ENCODE peak calls at places on chromosomes 4 and X, in ten cellular contexts. One of them, this sample, is unnamed.

GRCh38 chr4:64584981-64585557 is 175.8 kb upstream of the TECRL start:
- DNase-seq in activated naive CD4-positive, alpha-beta T cell: no peak
- DNase-seq in activated T-cell treated with anti-CD3 and anti-CD28 coated beads for 24 hours: no peak
- DNase-seq in iris pigment epithelial cell: peak
- DNase-seq in activated T-helper 1 cell treated with Interleukin-2 at 50 U/mL for 16 hours: no peak
- DNase-seq in breast epithelium: no peak
- DNase-seq in NCI-H1092 treated with DMSO at 0.1 percent for 48 hours: peak
- DNase-seq in cardiac septum: no peak
- DNase-seq in stimulated activated naive CD8-positive, alpha-beta T cell treated with anti-CD3 and anti-CD28 coated beads, Interleukin-15, Interleukin-2, amounts not matched to agents 100 U/mL and 50 U/mL, for 24 hours: no peak
- DNase-seq in activated CD4-positive, alpha-beta T cell treated with anti-CD3 and anti-CD28 coated beads, Interleukin-2, amount 10 ng/mL, durations not matched to agents 7 days and 5 days: peak
- DNase-seq in this sample: peak

GRCh38 chr4:1342003-1342402 is 5.0 kb upstream of the UVSSA start:
- DNase-seq in iris pigment epithelial cell: peak
- DNase-seq in activated CD4-positive, alpha-beta T cell treated with anti-CD3 and anti-CD28 coated beads, Interleukin-2, amount 10 ng/mL, durations not matched to agents 7 days and 5 days: no peak
- DNase-seq in NCI-H1092 treated with DMSO at 0.1 percent for 48 hours: no peak
- DNase-seq in activated T-cell treated with anti-CD3 and anti-CD28 coated beads for 24 hours: no peak
- DNase-seq in stimulated activated naive CD8-positive, alpha-beta T cell treated with anti-CD3 and anti-CD28 coated beads, Interleukin-15, Interleukin-2, amounts not matched to agents 100 U/mL and 50 U/mL, for 24 hours: no peak
- DNase-seq in activated naive CD4-positive, alpha-beta T cell: no peak
- DNase-seq in breast epithelium: no peak
- DNase-seq in cardiac septum: no peak
- DNase-seq in activated T-helper 1 cell treated with Interleukin-2 at 50 U/mL for 16 hours: no peak
- DNase-seq in this sample: peak

GRCh38 chr4:73763877-73764276 is 23.5 kb downstream of the CXCL8 start:
- DNase-seq in NCI-H1092 treated with DMSO at 0.1 percent for 48 hours: no peak
- DNase-seq in activated T-helper 1 cell treated with Interleukin-2 at 50 U/mL for 16 hours: no peak
- DNase-seq in iris pigment epithelial cell: no peak
- DNase-seq in activated naive CD4-positive, alpha-beta T cell: no peak
- DNase-seq in activated CD4-positive, alpha-beta T cell treated with anti-CD3 and anti-CD28 coated beads, Interleukin-2, amount 10 ng/mL, durations not matched to agents 7 days and 5 days: no peak
- DNase-seq in breast epithelium: no peak
- DNase-seq in stimulated activated naive CD8-positive, alpha-beta T cell treated with anti-CD3 and anti-CD28 coated beads, Interleukin-15, Interleukin-2, amounts not matched to agents 100 U/mL and 50 U/mL, for 24 hours: no peak
- DNase-seq in cardiac septum: no peak
- DNase-seq in activated T-cell treated with anti-CD3 and anti-CD28 coated beads for 24 hours: no peak
- DNase-seq in this sample: peak

GRCh38 chr4:76380561-76380960 is 40.4 kb downstream of the CCDC158 start:
- DNase-seq in activated CD4-positive, alpha-beta T cell treated with anti-CD3 and anti-CD28 coated beads, Interleukin-2, amount 10 ng/mL, durations not matched to agents 7 days and 5 days: no peak
- DNase-seq in NCI-H1092 treated with DMSO at 0.1 percent for 48 hours: no peak
- DNase-seq in activated T-helper 1 cell treated with Interleukin-2 at 50 U/mL for 16 hours: no peak
- DNase-seq in breast epithelium: no peak
- DNase-seq in cardiac septum: no peak
- DNase-seq in stimulated activated naive CD8-positive, alpha-beta T cell treated with anti-CD3 and anti-CD28 coated beads, Interleukin-15, Interleukin-2, amounts not matched to agents 100 U/mL and 50 U/mL, for 24 hours: no peak
- DNase-seq in activated T-cell treated with anti-CD3 and anti-CD28 coated beads for 24 hours: no peak
- DNase-seq in iris pigment epithelial cell: no peak
- DNase-seq in activated naive CD4-positive, alpha-beta T cell: no peak
- DNase-seq in this sample: no peak

GRCh38 chr4:183398298-183399129 is 45.9 kb upstream of the CDKN2AIP start:
- DNase-seq in activated T-helper 1 cell treated with Interleukin-2 at 50 U/mL for 16 hours: peak
- DNase-seq in activated naive CD4-positive, alpha-beta T cell: peak
- DNase-seq in activated T-cell treated with anti-CD3 and anti-CD28 coated beads for 24 hours: peak
- DNase-seq in NCI-H1092 treated with DMSO at 0.1 percent for 48 hours: peak
- DNase-seq in breast epithelium: no peak
- DNase-seq in activated CD4-positive, alpha-beta T cell treated with anti-CD3 and anti-CD28 coated beads, Interleukin-2, amount 10 ng/mL, durations not matched to agents 7 days and 5 days: peak
- DNase-seq in iris pigment epithelial cell: peak
- DNase-seq in cardiac septum: peak
- DNase-seq in stimulated activated naive CD8-positive, alpha-beta T cell treated with anti-CD3 and anti-CD28 coated beads, Interleukin-15, Interleukin-2, amounts not matched to agents 100 U/mL and 50 U/mL, for 24 hours: peak
- DNase-seq in this sample: peak

GRCh38 chr4:158778065-158778711 is 9.4 kb downstream of the FNIP2 start:
- DNase-seq in cardiac septum: no peak
- DNase-seq in activated T-helper 1 cell treated with Interleukin-2 at 50 U/mL for 16 hours: no peak
- DNase-seq in activated CD4-positive, alpha-beta T cell treated with anti-CD3 and anti-CD28 coated beads, Interleukin-2, amount 10 ng/mL, durations not matched to agents 7 days and 5 days: peak
- DNase-seq in activated naive CD4-positive, alpha-beta T cell: no peak
- DNase-seq in iris pigment epithelial cell: no peak
- DNase-seq in NCI-H1092 treated with DMSO at 0.1 percent for 48 hours: no peak
- DNase-seq in stimulated activated naive CD8-positive, alpha-beta T cell treated with anti-CD3 and anti-CD28 coated beads, Interleukin-15, Interleukin-2, amounts not matched to agents 100 U/mL and 50 U/mL, for 24 hours: no peak
- DNase-seq in breast epithelium: no peak
- DNase-seq in activated T-cell treated with anti-CD3 and anti-CD28 coated beads for 24 hours: no peak
- DNase-seq in this sample: peak

GRCh38 chr4:35447474-35447873 is 796.8 kb downstream of the ARAP2 start:
- DNase-seq in activated naive CD4-positive, alpha-beta T cell: no peak
- DNase-seq in cardiac septum: no peak
- DNase-seq in NCI-H1092 treated with DMSO at 0.1 percent for 48 hours: no peak
- DNase-seq in activated T-helper 1 cell treated with Interleukin-2 at 50 U/mL for 16 hours: no peak
- DNase-seq in breast epithelium: no peak
- DNase-seq in iris pigment epithelial cell: no peak
- DNase-seq in stimulated activated naive CD8-positive, alpha-beta T cell treated with anti-CD3 and anti-CD28 coated beads, Interleukin-15, Interleukin-2, amounts not matched to agents 100 U/mL and 50 U/mL, for 24 hours: no peak
- DNase-seq in activated T-cell treated with anti-CD3 and anti-CD28 coated beads for 24 hours: no peak
- DNase-seq in activated CD4-positive, alpha-beta T cell treated with anti-CD3 and anti-CD28 coated beads, Interleukin-2, amount 10 ng/mL, durations not matched to agents 7 days and 5 days: no peak
- DNase-seq in this sample: no peak

GRCh38 chrX:17242470-17242869 is 132.5 kb upstream of the NHS start:
- DNase-seq in iris pigment epithelial cell: peak
- DNase-seq in breast epithelium: no peak
- DNase-seq in NCI-H1092 treated with DMSO at 0.1 percent for 48 hours: peak
- DNase-seq in activated naive CD4-positive, alpha-beta T cell: no peak
- DNase-seq in activated CD4-positive, alpha-beta T cell treated with anti-CD3 and anti-CD28 coated beads, Interleukin-2, amount 10 ng/mL, durations not matched to agents 7 days and 5 days: peak
- DNase-seq in activated T-helper 1 cell treated with Interleukin-2 at 50 U/mL for 16 hours: no peak
- DNase-seq in cardiac septum: no peak
- DNase-seq in activated T-cell treated with anti-CD3 and anti-CD28 coated beads for 24 hours: peak
- DNase-seq in stimulated activated naive CD8-positive, alpha-beta T cell treated with anti-CD3 and anti-CD28 coated beads, Interleukin-15, Interleukin-2, amounts not matched to agents 100 U/mL and 50 U/mL, for 24 hours: peak
- DNase-seq in this sample: peak

GRCh38 chr4:53682196-53682595 is 90.9 kb upstream of the LNX1 start:
- DNase-seq in NCI-H1092 treated with DMSO at 0.1 percent for 48 hours: no peak
- DNase-seq in stimulated activated naive CD8-positive, alpha-beta T cell treated with anti-CD3 and anti-CD28 coated beads, Interleukin-15, Interleukin-2, amounts not matched to agents 100 U/mL and 50 U/mL, for 24 hours: no peak
- DNase-seq in iris pigment epithelial cell: peak
- DNase-seq in activated naive CD4-positive, alpha-beta T cell: no peak
- DNase-seq in activated T-helper 1 cell treated with Interleukin-2 at 50 U/mL for 16 hours: no peak
- DNase-seq in activated T-cell treated with anti-CD3 and anti-CD28 coated beads for 24 hours: no peak
- DNase-seq in activated CD4-positive, alpha-beta T cell treated with anti-CD3 and anti-CD28 coated beads, Interleukin-2, amount 10 ng/mL, durations not matched to agents 7 days and 5 days: no peak
- DNase-seq in breast epithelium: no peak
- DNase-seq in cardiac septum: no peak
- DNase-seq in this sample: peak

GRCh38 chr4:185532327-185532726 is 3.0 kb downstream of the PDLIM3 start:
- DNase-seq in iris pigment epithelial cell: no peak
- DNase-seq in activated T-cell treated with anti-CD3 and anti-CD28 coated beads for 24 hours: no peak
- DNase-seq in activated T-helper 1 cell treated with Interleukin-2 at 50 U/mL for 16 hours: no peak
- DNase-seq in cardiac septum: no peak
- DNase-seq in activated naive CD4-positive, alpha-beta T cell: no peak
- DNase-seq in NCI-H1092 treated with DMSO at 0.1 percent for 48 hours: no peak
- DNase-seq in stimulated activated naive CD8-positive, alpha-beta T cell treated with anti-CD3 and anti-CD28 coated beads, Interleukin-15, Interleukin-2, amounts not matched to agents 100 U/mL and 50 U/mL, for 24 hours: no peak
- DNase-seq in breast epithelium: no peak
- DNase-seq in activated CD4-positive, alpha-beta T cell treated with anti-CD3 and anti-CD28 coated beads, Interleukin-2, amount 10 ng/mL, durations not matched to agents 7 days and 5 days: no peak
- DNase-seq in this sample: no peak

GRCh38 chrX:10054396-10054795 is 87.2 kb downstream of the CLDN34 start:
- DNase-seq in activated CD4-positive, alpha-beta T cell treated with anti-CD3 and anti-CD28 coated beads, Interleukin-2, amount 10 ng/mL, durations not matched to agents 7 days and 5 days: no peak
- DNase-seq in breast epithelium: peak
- DNase-seq in activated T-cell treated with anti-CD3 and anti-CD28 coated beads for 24 hours: no peak
- DNase-seq in iris pigment epithelial cell: no peak
- DNase-seq in stimulated activated naive CD8-positive, alpha-beta T cell treated with anti-CD3 and anti-CD28 coated beads, Interleukin-15, Interleukin-2, amounts not matched to agents 100 U/mL and 50 U/mL, for 24 hours: no peak
- DNase-seq in activated T-helper 1 cell treated with Interleukin-2 at 50 U/mL for 16 hours: no peak
- DNase-seq in cardiac septum: no peak
- DNase-seq in activated naive CD4-positive, alpha-beta T cell: no peak
- DNase-seq in NCI-H1092 treated with DMSO at 0.1 percent for 48 hours: no peak
- DNase-seq in this sample: no peak

GRCh38 chrX:56978172-56978571 is 17.2 kb downstream of the SPIN3 start:
- DNase-seq in activated naive CD4-positive, alpha-beta T cell: no peak
- DNase-seq in activated T-cell treated with anti-CD3 and anti-CD28 coated beads for 24 hours: peak
- DNase-seq in activated CD4-positive, alpha-beta T cell treated with anti-CD3 and anti-CD28 coated beads, Interleukin-2, amount 10 ng/mL, durations not matched to agents 7 days and 5 days: peak
- DNase-seq in stimulated activated naive CD8-positive, alpha-beta T cell treated with anti-CD3 and anti-CD28 coated beads, Interleukin-15, Interleukin-2, amounts not matched to agents 100 U/mL and 50 U/mL, for 24 hours: peak
- DNase-seq in cardiac septum: no peak
- DNase-seq in NCI-H1092 treated with DMSO at 0.1 percent for 48 hours: peak
- DNase-seq in breast epithelium: no peak
- DNase-seq in activated T-helper 1 cell treated with Interleukin-2 at 50 U/mL for 16 hours: peak
- DNase-seq in iris pigment epithelial cell: peak
- DNase-seq in this sample: peak

GRCh38 chr4:15784959-15785634 is 7.0 kb downstream of the CD38 start:
- DNase-seq in activated T-cell treated with anti-CD3 and anti-CD28 coated beads for 24 hours: no peak
- DNase-seq in activated CD4-positive, alpha-beta T cell treated with anti-CD3 and anti-CD28 coated beads, Interleukin-2, amount 10 ng/mL, durations not matched to agents 7 days and 5 days: no peak
- DNase-seq in cardiac septum: no peak
- DNase-seq in stimulated activated naive CD8-positive, alpha-beta T cell treated with anti-CD3 and anti-CD28 coated beads, Interleukin-15, Interleukin-2, amounts not matched to agents 100 U/mL and 50 U/mL, for 24 hours: no peak
- DNase-seq in breast epithelium: no peak
- DNase-seq in NCI-H1092 treated with DMSO at 0.1 percent for 48 hours: no peak
- DNase-seq in activated T-helper 1 cell treated with Interleukin-2 at 50 U/mL for 16 hours: no peak
- DNase-seq in iris pigment epithelial cell: no peak
- DNase-seq in activated naive CD4-positive, alpha-beta T cell: no peak
- DNase-seq in this sample: no peak

GRCh38 chr4:78660559-78660958 is 109.0 kb downstream of the ANXA3 start:
- DNase-seq in activated T-cell treated with anti-CD3 and anti-CD28 coated beads for 24 hours: no peak
- DNase-seq in activated T-helper 1 cell treated with Interleukin-2 at 50 U/mL for 16 hours: no peak
- DNase-seq in breast epithelium: no peak
- DNase-seq in activated naive CD4-positive, alpha-beta T cell: no peak
- DNase-seq in stimulated activated naive CD8-positive, alpha-beta T cell treated with anti-CD3 and anti-CD28 coated beads, Interleukin-15, Interleukin-2, amounts not matched to agents 100 U/mL and 50 U/mL, for 24 hours: no peak
- DNase-seq in NCI-H1092 treated with DMSO at 0.1 percent for 48 hours: no peak
- DNase-seq in cardiac septum: no peak
- DNase-seq in iris pigment epithelial cell: peak
- DNase-seq in activated CD4-positive, alpha-beta T cell treated with anti-CD3 and anti-CD28 coated beads, Interleukin-2, amount 10 ng/mL, durations not matched to agents 7 days and 5 days: no peak
- DNase-seq in this sample: peak

GRCh38 chr4:154329939-154330338 is 161.7 kb downstream of the DCHS2 start:
- DNase-seq in activated naive CD4-positive, alpha-beta T cell: no peak
- DNase-seq in NCI-H1092 treated with DMSO at 0.1 percent for 48 hours: no peak
- DNase-seq in activated CD4-positive, alpha-beta T cell treated with anti-CD3 and anti-CD28 coated beads, Interleukin-2, amount 10 ng/mL, durations not matched to agents 7 days and 5 days: no peak
- DNase-seq in stimulated activated naive CD8-positive, alpha-beta T cell treated with anti-CD3 and anti-CD28 coated beads, Interleukin-15, Interleukin-2, amounts not matched to agents 100 U/mL and 50 U/mL, for 24 hours: no peak
- DNase-seq in activated T-cell treated with anti-CD3 and anti-CD28 coated beads for 24 hours: no peak
- DNase-seq in activated T-helper 1 cell treated with Interleukin-2 at 50 U/mL for 16 hours: no peak
- DNase-seq in iris pigment epithelial cell: peak
- DNase-seq in cardiac septum: no peak
- DNase-seq in breast epithelium: no peak
- DNase-seq in this sample: peak

GRCh38 chrX:40105791-40106676 is 8.3 kb upstream of the BCOR start:
- DNase-seq in NCI-H1092 treated with DMSO at 0.1 percent for 48 hours: peak
- DNase-seq in stimulated activated naive CD8-positive, alpha-beta T cell treated with anti-CD3 and anti-CD28 coated beads, Interleukin-15, Interleukin-2, amounts not matched to agents 100 U/mL and 50 U/mL, for 24 hours: peak
- DNase-seq in iris pigment epithelial cell: peak
- DNase-seq in activated CD4-positive, alpha-beta T cell treated with anti-CD3 and anti-CD28 coated beads, Interleukin-2, amount 10 ng/mL, durations not matched to agents 7 days and 5 days: peak
- DNase-seq in activated T-cell treated with anti-CD3 and anti-CD28 coated beads for 24 hours: peak
- DNase-seq in breast epithelium: peak
- DNase-seq in cardiac septum: peak
- DNase-seq in activated naive CD4-positive, alpha-beta T cell: peak
- DNase-seq in activated T-helper 1 cell treated with Interleukin-2 at 50 U/mL for 16 hours: peak
- DNase-seq in this sample: peak

GRCh38 chr4:99710681-99711345 is 53.2 kb upstream of the C4orf54 start:
- DNase-seq in activated T-helper 1 cell treated with Interleukin-2 at 50 U/mL for 16 hours: no peak
- DNase-seq in activated naive CD4-positive, alpha-beta T cell: no peak
- DNase-seq in cardiac septum: no peak
- DNase-seq in activated CD4-positive, alpha-beta T cell treated with anti-CD3 and anti-CD28 coated beads, Interleukin-2, amount 10 ng/mL, durations not matched to agents 7 days and 5 days: no peak
- DNase-seq in stimulated activated naive CD8-positive, alpha-beta T cell treated with anti-CD3 and anti-CD28 coated beads, Interleukin-15, Interleukin-2, amounts not matched to agents 100 U/mL and 50 U/mL, for 24 hours: no peak
- DNase-seq in activated T-cell treated with anti-CD3 and anti-CD28 coated beads for 24 hours: no peak
- DNase-seq in iris pigment epithelial cell: peak
- DNase-seq in breast epithelium: no peak
- DNase-seq in NCI-H1092 treated with DMSO at 0.1 percent for 48 hours: no peak
- DNase-seq in this sample: no peak

GRCh38 chr4:177012918-177013545 is 220.3 kb upstream of the VEGFC start:
- DNase-seq in activated CD4-positive, alpha-beta T cell treated with anti-CD3 and anti-CD28 coated beads, Interleukin-2, amount 10 ng/mL, durations not matched to agents 7 days and 5 days: no peak
- DNase-seq in activated naive CD4-positive, alpha-beta T cell: no peak
- DNase-seq in NCI-H1092 treated with DMSO at 0.1 percent for 48 hours: no peak
- DNase-seq in stimulated activated naive CD8-positive, alpha-beta T cell treated with anti-CD3 and anti-CD28 coated beads, Interleukin-15, Interleukin-2, amounts not matched to agents 100 U/mL and 50 U/mL, for 24 hours: no peak
- DNase-seq in activated T-helper 1 cell treated with Interleukin-2 at 50 U/mL for 16 hours: no peak
- DNase-seq in breast epithelium: no peak
- DNase-seq in iris pigment epithelial cell: no peak
- DNase-seq in cardiac septum: no peak
- DNase-seq in activated T-cell treated with anti-CD3 and anti-CD28 coated beads for 24 hours: no peak
- DNase-seq in this sample: no peak

GRCh38 chrX:71941771-71942170 is 31.1 kb downstream of the NHSL2 start:
- DNase-seq in stimulated activated naive CD8-positive, alpha-beta T cell treated with anti-CD3 and anti-CD28 coated beads, Interleukin-15, Interleukin-2, amounts not matched to agents 100 U/mL and 50 U/mL, for 24 hours: no peak
- DNase-seq in activated naive CD4-positive, alpha-beta T cell: no peak
- DNase-seq in activated T-cell treated with anti-CD3 and anti-CD28 coated beads for 24 hours: no peak
- DNase-seq in iris pigment epithelial cell: peak
- DNase-seq in NCI-H1092 treated with DMSO at 0.1 percent for 48 hours: no peak
- DNase-seq in activated CD4-positive, alpha-beta T cell treated with anti-CD3 and anti-CD28 coated beads, Interleukin-2, amount 10 ng/mL, durations not matched to agents 7 days and 5 days: no peak
- DNase-seq in breast epithelium: no peak
- DNase-seq in activated T-helper 1 cell treated with Interleukin-2 at 50 U/mL for 16 hours: no peak
- DNase-seq in cardiac septum: no peak
- DNase-seq in this sample: peak

GRCh38 chr4:16289872-16290554 is 63.7 kb upstream of the TAPT1 start:
- DNase-seq in activated T-helper 1 cell treated with Interleukin-2 at 50 U/mL for 16 hours: no peak
- DNase-seq in activated T-cell treated with anti-CD3 and anti-CD28 coated beads for 24 hours: no peak
- DNase-seq in stimulated activated naive CD8-positive, alpha-beta T cell treated with anti-CD3 and anti-CD28 coated beads, Interleukin-15, Interleukin-2, amounts not matched to agents 100 U/mL and 50 U/mL, for 24 hours: no peak
- DNase-seq in cardiac septum: no peak
- DNase-seq in breast epithelium: no peak
- DNase-seq in NCI-H1092 treated with DMSO at 0.1 percent for 48 hours: peak
- DNase-seq in iris pigment epithelial cell: peak
- DNase-seq in activated CD4-positive, alpha-beta T cell treated with anti-CD3 and anti-CD28 coated beads, Interleukin-2, amount 10 ng/mL, durations not matched to agents 7 days and 5 days: peak
- DNase-seq in activated naive CD4-positive, alpha-beta T cell: no peak
- DNase-seq in this sample: peak

GRCh38 chrX:41670108-41670507 is 18.7 kb upstream of the GPR34 start:
- DNase-seq in activated T-cell treated with anti-CD3 and anti-CD28 coated beads for 24 hours: no peak
- DNase-seq in activated CD4-positive, alpha-beta T cell treated with anti-CD3 and anti-CD28 coated beads, Interleukin-2, amount 10 ng/mL, durations not matched to agents 7 days and 5 days: no peak
- DNase-seq in stimulated activated naive CD8-positive, alpha-beta T cell treated with anti-CD3 and anti-CD28 coated beads, Interleukin-15, Interleukin-2, amounts not matched to agents 100 U/mL and 50 U/mL, for 24 hours: no peak
- DNase-seq in activated naive CD4-positive, alpha-beta T cell: no peak
- DNase-seq in activated T-helper 1 cell treated with Interleukin-2 at 50 U/mL for 16 hours: no peak
- DNase-seq in breast epithelium: no peak
- DNase-seq in NCI-H1092 treated with DMSO at 0.1 percent for 48 hours: no peak
- DNase-seq in iris pigment epithelial cell: no peak
- DNase-seq in cardiac septum: no peak
- DNase-seq in this sample: no peak

GRCh38 chrX:20427173-20427770 is 160.6 kb upstream of the RPS6KA3 start:
- DNase-seq in activated T-cell treated with anti-CD3 and anti-CD28 coated beads for 24 hours: no peak
- DNase-seq in activated naive CD4-positive, alpha-beta T cell: no peak
- DNase-seq in iris pigment epithelial cell: no peak
- DNase-seq in breast epithelium: no peak
- DNase-seq in cardiac septum: no peak
- DNase-seq in NCI-H1092 treated with DMSO at 0.1 percent for 48 hours: no peak
- DNase-seq in stimulated activated naive CD8-positive, alpha-beta T cell treated with anti-CD3 and anti-CD28 coated beads, Interleukin-15, Interleukin-2, amounts not matched to agents 100 U/mL and 50 U/mL, for 24 hours: no peak
- DNase-seq in activated CD4-positive, alpha-beta T cell treated with anti-CD3 and anti-CD28 coated beads, Interleukin-2, amount 10 ng/mL, durations not matched to agents 7 days and 5 days: no peak
- DNase-seq in activated T-helper 1 cell treated with Interleukin-2 at 50 U/mL for 16 hours: no peak
- DNase-seq in this sample: no peak

GRCh38 chrX:23854122-23854521 is 53.6 kb downstream of the APOO start:
- DNase-seq in activated T-cell treated with anti-CD3 and anti-CD28 coated beads for 24 hours: no peak
- DNase-seq in stimulated activated naive CD8-positive, alpha-beta T cell treated with anti-CD3 and anti-CD28 coated beads, Interleukin-15, Interleukin-2, amounts not matched to agents 100 U/mL and 50 U/mL, for 24 hours: no peak
- DNase-seq in cardiac septum: no peak
- DNase-seq in breast epithelium: no peak
- DNase-seq in iris pigment epithelial cell: no peak
- DNase-seq in activated T-helper 1 cell treated with Interleukin-2 at 50 U/mL for 16 hours: no peak
- DNase-seq in activated CD4-positive, alpha-beta T cell treated with anti-CD3 and anti-CD28 coated beads, Interleukin-2, amount 10 ng/mL, durations not matched to agents 7 days and 5 days: no peak
- DNase-seq in NCI-H1092 treated with DMSO at 0.1 percent for 48 hours: no peak
- DNase-seq in activated naive CD4-positive, alpha-beta T cell: no peak
- DNase-seq in this sample: peak

GRCh38 chr4:139469869-139470268 is 15.9 kb downstream of the RAB33B start:
- DNase-seq in activated CD4-positive, alpha-beta T cell treated with anti-CD3 and anti-CD28 coated beads, Interleukin-2, amount 10 ng/mL, durations not matched to agents 7 days and 5 days: no peak
- DNase-seq in activated naive CD4-positive, alpha-beta T cell: no peak
- DNase-seq in cardiac septum: no peak
- DNase-seq in iris pigment epithelial cell: no peak
- DNase-seq in NCI-H1092 treated with DMSO at 0.1 percent for 48 hours: no peak
- DNase-seq in stimulated activated naive CD8-positive, alpha-beta T cell treated with anti-CD3 and anti-CD28 coated beads, Interleukin-15, Interleukin-2, amounts not matched to agents 100 U/mL and 50 U/mL, for 24 hours: no peak
- DNase-seq in activated T-helper 1 cell treated with Interleukin-2 at 50 U/mL for 16 hours: no peak
- DNase-seq in activated T-cell treated with anti-CD3 and anti-CD28 coated beads for 24 hours: no peak
- DNase-seq in breast epithelium: no peak
- DNase-seq in this sample: no peak